ENCODE peak calls at places on chromosomes 1 and 21, in eight cellular contexts. A is psoas muscle, N is uterus, G is foreskin fibroblast, V is mammary epithelial cell, Q is lower lobe of right lung, P is body of pancreas, Z is neural progenitor cell. E is an unnamed sample.

GRCh38 chr1:12276225-12276624 is 46.4 kb downstream of the VPS13D start:
- DNase-seq in A (no peak), N (peak), G (peak), V (peak), Q (no peak), P (peak), Z (peak), E (peak)

GRCh38 chr1:53155534-53155933 is 13.1 kb upstream of the SLC1A7 start:
- DNase-seq in A (no peak), N (no peak), G (no peak), V (no peak), Q (no peak), P (no peak), Z (no peak), E (no peak)

GRCh38 chr1:15261155-15262002 is 14.4 kb downstream of the FHAD1 start:
- DNase-seq in A (peak), N (no peak), G (no peak), V (no peak), Q (peak), P (peak), Z (no peak), E (no peak)

GRCh38 chr1:174967845-174968705 is 31.7 kb upstream of the CACYBP start:
- DNase-seq in A (no peak), N (no peak), G (no peak), V (no peak), Q (no peak), P (no peak), Z (no peak), E (no peak)

GRCh38 chr21:15063821-15064575 is 802 bp downstream of the NRIP1 start:
- DNase-seq in A (peak), N (peak), G (peak), V (peak), Q (peak), P (peak), Z (peak), E (peak)

GRCh38 chr1:71592646-71593274 is 511.9 kb upstream of the ZRANB2 start:
- DNase-seq in A (no peak), N (no peak), G (no peak), V (no peak), Q (no peak), P (no peak), Z (no peak), E (no peak)

GRCh38 chr1:184051485-184052193 is at the start of gene TSEN15:
- DNase-seq in A (peak), N (peak), G (peak), V (peak), Q (peak), P (peak), Z (peak), E (peak)

GRCh38 chr1:115648717-115649691 is 7.2 kb downstream of the VANGL1 start:
- DNase-seq in A (no peak), N (no peak), G (no peak), V (no peak), Q (no peak), P (no peak), Z (no peak), E (no peak)

GRCh38 chr1:205373022-205373421 is 16.3 kb upstream of the KLHDC8A start:
- DNase-seq in A (no peak), N (no peak), G (no peak), V (no peak), Q (no peak), P (no peak), Z (no peak), E (peak)

GRCh38 chr1:53372501-53372951 is 44.7 kb upstream of the LRP8 start:
- DNase-seq in A (no peak), N (peak), G (no peak), V (no peak), Q (no peak), P (no peak), Z (no peak), E (no peak)

GRCh38 chr1:208038303-208038702 is 127.4 kb upstream of the CD34 start:
- DNase-seq in A (no peak), N (no peak), G (no peak), V (no peak), Q (no peak), P (no peak), Z (no peak), E (no peak)

GRCh38 chr1:115949156-115949555 is 27.2 kb upstream of the SLC22A15 start:
- DNase-seq in A (no peak), N (no peak), G (peak), V (peak), Q (no peak), P (no peak), Z (no peak), E (peak)

GRCh38 chr21:15775291-15775690 is 45.5 kb downstream of the USP25 start:
- DNase-seq in A (no peak), N (no peak), G (no peak), V (no peak), Q (no peak), P (no peak), Z (no peak), E (no peak)

GRCh38 chr1:203041351-203041932 is 15.2 kb downstream of the PPFIA4 start:
- DNase-seq in A (no peak), N (no peak), G (no peak), V (no peak), Q (no peak), P (no peak), Z (no peak), E (no peak)

GRCh38 chr1:8687053-8687452 is 130.4 kb downstream of the RERE start:
- DNase-seq in A (no peak), N (no peak), G (peak), V (no peak), Q (peak), P (peak), Z (no peak), E (no peak)

GRCh38 chr1:179709841-179710329 is 33.2 kb upstream of the FAM163A start:
- DNase-seq in A (no peak), N (peak), G (peak), V (peak), Q (no peak), P (peak), Z (no peak), E (peak)

GRCh38 chr1:175015243-175015642 is 8.0 kb downstream of the MRPS14 start:
- DNase-seq in A (no peak), N (no peak), G (no peak), V (no peak), Q (no peak), P (no peak), Z (no peak), E (peak)

DNA sequence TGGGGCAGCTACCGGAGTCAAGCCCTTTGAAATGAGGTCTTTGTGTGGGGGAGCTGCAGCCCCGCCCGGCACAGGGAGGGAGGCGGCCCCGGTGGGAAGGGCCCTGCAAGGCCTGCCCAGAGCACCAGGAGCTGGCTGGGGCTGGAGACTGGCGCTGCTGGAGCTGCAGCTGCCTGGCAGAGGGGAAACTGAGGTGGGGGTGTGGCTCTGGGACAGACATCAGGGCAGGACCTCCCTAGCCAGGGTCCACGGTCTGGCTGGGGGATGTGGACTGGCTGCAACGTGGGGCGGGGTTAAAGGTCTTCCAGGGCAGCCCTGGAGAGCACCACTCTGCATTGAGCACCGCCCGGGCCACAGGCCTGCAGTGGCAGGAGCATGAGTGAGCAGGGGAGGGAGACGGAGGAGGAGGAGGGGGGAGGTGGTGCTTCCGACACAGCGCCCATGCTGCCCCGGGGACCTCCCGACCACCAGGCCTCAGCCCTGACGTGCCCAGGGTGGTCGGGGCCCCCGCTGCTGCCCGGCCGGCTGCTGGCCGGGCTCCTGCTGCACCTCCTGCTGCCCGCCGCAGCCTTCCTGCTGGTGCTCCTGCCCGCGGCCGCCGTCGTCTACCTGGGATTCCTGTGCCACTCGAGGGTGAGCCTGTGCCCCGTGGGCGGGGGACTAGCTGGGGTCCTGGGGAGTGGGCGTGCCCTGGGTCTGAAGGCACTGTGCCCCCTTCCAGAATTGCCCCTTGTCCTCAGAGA is 4.8 kb upstream of the ANKRD65 start:
- DNase-seq in A (no peak), N (no peak), G (no peak), V (no peak), Q (peak), P (no peak), Z (peak), E (no peak)
- H3K4me3 ChIP-seq in A (no peak), N (no peak), G (no peak), V (no peak), Q (no peak), P (no peak), Z (peak), E (no peak)

GRCh38 chr21:41369105-41369914 is 7.5 kb downstream of the MX2 start:
- DNase-seq in A (peak), N (peak), G (no peak), V (no peak), Q (peak), P (peak), Z (peak), E (no peak)

GRCh38 chr21:41370840-41371697 is 9.2 kb downstream of the MX2 start:
- DNase-seq in A (no peak), N (no peak), G (no peak), V (no peak), Q (no peak), P (peak), Z (no peak), E (peak)

GRCh38 chr21:41371698-41372030 is 9.8 kb downstream of the MX2 start:
- DNase-seq in A (no peak), N (no peak), G (no peak), V (no peak), Q (no peak), P (no peak), Z (no peak), E (no peak)

GRCh38 chr21:41368361-41369104 is 6.7 kb downstream of the MX2 start:
- DNase-seq in A (no peak), N (no peak), G (no peak), V (no peak), Q (no peak), P (no peak), Z (no peak), E (no peak)

GRCh38 chr21:41369915-41370839 is 8.3 kb downstream of the MX2 start:
- DNase-seq in A (no peak), N (no peak), G (no peak), V (no peak), Q (no peak), P (no peak), Z (no peak), E (no peak)
- H3K4me3 ChIP-seq in A (peak), N (no peak), G (no peak), V (no peak), Q (peak), P (no peak), Z (no peak), E (no peak)

DNA sequence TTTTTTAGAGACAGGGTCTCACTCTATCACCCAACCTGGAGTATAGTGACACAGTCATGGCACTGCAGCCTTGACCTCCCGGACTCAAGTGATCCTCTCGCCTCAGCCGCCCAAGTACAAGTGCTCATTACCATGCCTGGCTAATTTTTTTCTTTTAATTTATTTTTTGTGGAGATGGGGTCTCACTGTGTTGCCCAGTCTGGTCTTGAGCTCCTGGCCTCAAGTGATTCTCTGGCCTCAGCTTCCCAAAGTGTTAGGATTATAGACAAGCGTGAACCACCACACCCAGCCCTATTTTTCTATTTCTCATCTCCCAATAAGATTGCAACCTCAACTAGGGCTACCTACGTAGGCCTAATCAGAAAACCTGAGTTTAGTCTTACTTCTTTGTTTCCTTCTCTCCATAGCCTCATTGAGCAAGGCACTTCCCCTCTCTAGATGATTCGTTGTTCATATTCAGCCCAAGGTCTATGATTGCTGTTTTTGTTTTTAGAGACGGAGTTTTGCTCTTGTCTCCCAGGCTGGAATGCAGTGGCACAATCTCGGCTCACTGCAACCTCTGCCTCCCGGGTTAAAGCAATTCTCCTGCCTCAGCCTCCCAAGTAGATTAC is 1.1 kb upstream of the KPNA6 start:
- DNase-seq in A (no peak), N (no peak), G (no peak), V (no peak), Q (no peak), P (no peak), Z (no peak), E (no peak)
- H3K4me3 ChIP-seq in A (peak), N (no peak), G (no peak), V (no peak), Q (peak), P (no peak), Z (no peak), E (no peak)

GRCh38 chr1:43976045-43976444 is 1.3 kb downstream of the ATP6V0B start:
- DNase-seq in A (no peak), N (no peak), G (no peak), V (no peak), Q (no peak), P (no peak), Z (no peak), E (no peak)
- H3K4me3 ChIP-seq in A (peak), N (peak), G (peak), V (peak), Q (peak), P (peak), Z (peak), E (peak)

GRCh38 chr1:170596701-170597100 is 64.7 kb downstream of the GORAB start:
- DNase-seq in A (no peak), N (no peak), G (no peak), V (no peak), Q (no peak), P (no peak), Z (no peak), E (no peak)
- H3K4me3 ChIP-seq in A (no peak), N (no peak), G (no peak), V (no peak), Q (no peak), P (no peak), Z (no peak), E (no peak)

GRCh38 chr1:246750752-246751151 is 26.5 kb downstream of the SCCPDH start:
- DNase-seq in A (no peak), N (no peak), G (no peak), V (no peak), Q (no peak), P (no peak), Z (no peak), E (no peak)
- H3K4me3 ChIP-seq in A (no peak), N (no peak), G (no peak), V (no peak), Q (no peak), P (no peak), Z (no peak), E (no peak)

DNA sequence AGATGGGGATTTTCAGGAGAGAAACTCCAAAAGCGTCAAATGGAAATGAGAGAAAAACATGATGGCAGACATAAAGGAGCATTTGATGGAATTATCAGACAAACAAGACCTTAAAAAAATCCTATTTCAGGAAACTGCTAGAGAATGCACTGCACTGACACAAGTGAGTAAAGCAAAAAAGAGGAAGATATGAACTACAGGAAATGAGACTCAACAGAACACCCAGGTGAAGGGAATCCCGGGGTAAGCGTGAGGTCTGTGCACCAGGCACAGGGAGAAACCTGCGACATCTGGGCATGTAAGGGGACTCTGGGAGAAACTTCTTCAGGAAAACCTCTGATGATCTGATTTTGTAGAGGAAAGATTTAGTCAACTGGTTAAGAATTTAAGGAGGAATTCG is 2.8 kb downstream of the TARBP1 start:
- DNase-seq in A (no peak), N (no peak), G (no peak), V (no peak), Q (no peak), P (no peak), Z (no peak), E (no peak)
- H3K4me3 ChIP-seq in A (no peak), N (no peak), G (no peak), V (no peak), Q (no peak), P (no peak), Z (no peak), E (no peak)

E was measured in fibroblast of the aortic adventitia.